ENCODE peak calls at places on chromosome 12, in four cellular contexts. V is GM23248, C is right lobe of liver, S is neuronal stem cell. W is an unnamed sample. For H3K27me3 and H3K4me1, the result is how much of the 10 kb centered on the place peaks cover.

GRCh38 chr12:114841557-114842251 is 157.7 kb upstream of the TBX3 start:
- DNase-seq in C (no peak), V (no peak), S (no peak), W (no peak)

GRCh38 chr12:113926792-113927191 is 39.3 kb downstream of the RBM19 start:
- DNase-seq in V (no peak), C (no peak), S (no peak), W (no peak)

GRCh38 chr12:810635-811415 is 58.4 kb downstream of the WNK1 start:
- DNase-seq in C (no peak), V (peak), S (no peak), W (no peak)

GRCh38 chr12:86234309-86234708 is 21.9 kb downstream of the MGAT4C start:
- DNase-seq in V (no peak), C (no peak), S (no peak), W (no peak)

GRCh38 chr12:124620606-124621295 is 53.3 kb upstream of the NCOR2 start:
- DNase-seq in V (peak), C (no peak), S (no peak), W (no peak)

GRCh38 chr12:122834229-122834920 is 882 bp upstream of the HIP1R start:
- DNase-seq in S (peak), V (peak), C (no peak), W (no peak)

GRCh38 chr12:45583011-45583657 is 146.4 kb upstream of the ARID2 start:
- DNase-seq in V (peak), C (no peak), S (no peak), W (no peak)

GRCh38 chr12:65093571-65093970 is 27.5 kb downstream of the WIF1 start:
- DNase-seq in C (no peak), V (no peak), S (no peak), W (no peak)

GRCh38 chr12:100668939-100669536 is 95.6 kb downstream of the GAS2L3 start:
- DNase-seq in S (peak), C (peak), V (peak), W (peak)

GRCh38 chr12:68480526-68480925 is 130.2 kb upstream of the RAP1B start:
- DNase-seq in V (no peak), C (no peak), S (no peak), W (no peak)

GRCh38 chr12:124125472-124125871 is 152.5 kb downstream of the ZNF664 start:
- DNase-seq in C (no peak), V (no peak), S (no peak), W (no peak)

GRCh38 chr12:58765076-58765475 is 155.2 kb downstream of the LRIG3 start:
- DNase-seq in S (no peak), C (no peak), V (no peak), W (no peak)

GRCh38 chr12:1837541-1838206 is 17.3 kb downstream of the LRTM2 start:
- DNase-seq in C (peak), S (no peak), V (no peak), W (no peak)

GRCh38 chr12:32450768-32451167 is 51.4 kb downstream of the FGD4 start:
- DNase-seq in C (no peak), S (no peak), V (no peak), W (no peak)

GRCh38 chr12:100141666-100141997 is 1.0 kb downstream of the BLTP3B start:
- DNase-seq in S (no peak), V (peak), C (no peak), W (no peak)

GRCh38 chr12:108821407-108822397 is 35.7 kb downstream of the SSH1 start:
- DNase-seq in C (no peak), S (no peak), V (peak), W (no peak)

GRCh38 chr12:103833891-103834290 is 7.1 kb downstream of the NT5DC3 start:
- DNase-seq in V (peak), S (no peak), C (no peak), W (no peak)

GRCh38 chr12:95262808-95263207 is 45.2 kb downstream of the VEZT start:
- DNase-seq in V (no peak), S (no peak), C (no peak), W (no peak)

GRCh38 chr12:102957339-102958050 is at the start of gene ASCL1:
- DNase-seq in C (no peak), V (peak), S (no peak), W (no peak)

GRCh38 chr12:116427200-116427932 is 131.8 kb upstream of the MAP1LC3B2 start:
- DNase-seq in S (no peak), C (no peak), V (peak), W (no peak)

GRCh38 chr12:47868041-47868440 is 36.8 kb downstream of the VDR start:
- DNase-seq in V (no peak), S (no peak), C (no peak), W (no peak)

GRCh38 chr12:93784339-93785086 is 107.3 kb downstream of the CRADD start:
- DNase-seq in S (no peak), C (no peak), V (peak), W (peak)

GRCh38 chr12:116040412-116040811 is 237.1 kb downstream of the MED13L start:
- DNase-seq in V (peak), S (no peak), C (no peak), W (no peak)

GRCh38 chr12:107368586-107368985 is 275.2 kb upstream of the CRY1 start:
- DNase-seq in C (no peak), S (no peak), V (no peak), W (no peak)

GRCh38 chr12:110546339-110546738 is 36.8 kb downstream of the PPTC7 start:
- DNase-seq in S (no peak), C (no peak), V (peak), W (no peak)

GRCh38 chr12:129961111-129961510 is 57.3 kb upstream of the TMEM132D start:
- DNase-seq in V (peak), C (no peak), S (no peak), W (no peak)

GRCh38 chr12:129961856-129962255 is 58.0 kb upstream of the TMEM132D start:
- DNase-seq in S (no peak), C (no peak), V (no peak), W (no peak)

GRCh38 chr12:129964300-129964699 is 60.5 kb upstream of the TMEM132D start:
- DNase-seq in C (no peak), V (no peak), S (no peak), W (no peak)

GRCh38 chr12:129964826-129965457 is 61.1 kb upstream of the TMEM132D start:
- DNase-seq in S (no peak), C (no peak), V (no peak), W (no peak)

DNA sequence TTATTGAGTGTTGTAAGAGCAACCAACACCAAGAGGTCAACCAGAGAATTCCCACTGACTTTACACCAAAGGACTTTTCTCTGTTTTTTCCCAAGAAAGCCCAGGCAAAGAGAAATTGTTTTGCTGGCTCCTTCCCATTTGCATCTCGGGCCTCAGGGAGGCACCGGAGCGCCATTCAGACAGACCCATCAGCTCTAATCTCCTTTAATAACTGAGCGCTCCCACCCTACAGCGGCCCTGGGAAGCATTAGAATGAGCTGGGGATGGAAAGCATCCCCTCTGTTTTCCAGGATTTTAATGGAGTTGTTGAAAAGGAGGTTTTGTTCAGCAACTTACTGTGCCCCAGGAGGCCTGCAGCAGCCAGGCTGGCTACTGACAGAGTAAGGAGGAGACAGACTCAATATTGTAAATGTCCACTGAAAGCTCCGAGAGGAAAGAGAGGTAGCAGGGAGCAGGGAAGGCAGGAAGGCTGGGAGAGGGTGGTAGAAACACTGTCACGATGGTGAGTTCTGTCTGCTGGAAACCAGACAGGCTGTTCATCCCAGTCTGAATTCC is 62.3 kb upstream of the TMEM132D start:
- DNase-seq in C (no peak), S (no peak), V (no peak), W (no peak)
- H3K27ac ChIP-seq in C (no peak), S (no peak), V (no peak), W (no peak)

DNA sequence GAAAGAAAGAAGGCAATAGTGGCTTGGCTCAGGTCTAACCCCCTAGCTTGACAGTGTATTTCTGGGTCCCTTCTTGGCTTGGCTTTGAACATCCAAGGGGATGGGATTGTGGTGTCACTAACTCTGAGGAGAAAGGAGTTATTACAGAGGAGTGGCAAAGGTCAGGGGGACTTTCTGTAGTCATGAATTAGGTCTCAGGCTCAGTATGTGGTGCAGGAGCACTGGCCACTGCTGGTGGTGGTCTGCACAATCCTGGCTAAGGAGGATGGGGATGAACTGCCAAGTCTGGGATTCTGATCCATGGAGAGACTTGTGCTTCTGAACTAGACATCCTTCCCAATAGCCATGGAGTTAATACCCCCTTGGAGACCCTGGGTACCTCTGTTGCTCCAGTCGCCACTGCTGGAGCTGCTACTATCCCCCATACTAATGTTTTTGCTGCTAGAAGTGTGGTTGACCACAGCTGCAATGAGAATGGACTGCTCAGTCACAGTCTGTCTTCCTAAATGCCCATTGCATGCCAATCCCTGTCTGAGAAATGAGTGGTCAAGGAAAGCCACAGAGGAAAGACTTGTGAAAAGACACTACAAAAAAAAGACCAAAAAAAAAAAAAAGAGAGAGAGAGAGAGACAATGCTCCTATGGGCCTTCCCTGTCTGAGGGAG is 32.5 kb downstream of the KRT76 start:
- DNase-seq in S (no peak), C (no peak), V (no peak), W (no peak)
- H3K27me3 ChIP-seq in S (under half), C (under half), V (under half), W (half or more)

GRCh38 chr12:22994276-22994675 is 369.3 kb downstream of the ETNK1 start:
- DNase-seq in C (no peak), S (no peak), V (no peak), W (no peak)

GRCh38 chr12:22993639-22994038 is 368.7 kb downstream of the ETNK1 start:
- DNase-seq in C (no peak), S (no peak), V (no peak), W (no peak)

GRCh38 chr12:22986997-22987396 is 362.0 kb downstream of the ETNK1 start:
- DNase-seq in C (no peak), S (no peak), V (peak), W (no peak)

DNA sequence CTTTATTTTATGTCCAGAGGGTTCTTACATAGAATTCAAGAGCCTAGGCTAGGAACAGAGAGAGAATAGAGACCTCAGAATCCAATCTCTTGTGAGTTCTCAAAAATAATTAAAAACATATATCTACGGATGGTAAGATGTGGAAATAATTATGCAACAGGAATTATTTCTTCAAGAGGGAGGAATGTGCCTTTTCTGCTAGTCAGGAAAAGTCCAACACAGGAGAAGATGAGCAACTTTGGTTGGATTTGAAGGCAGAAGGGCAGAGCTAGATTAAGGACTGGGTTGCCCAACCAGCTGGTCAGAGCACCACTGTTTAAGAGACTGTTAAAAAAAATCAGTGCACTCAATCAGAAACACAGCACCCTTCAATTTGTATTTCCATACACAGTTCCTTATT is 365.5 kb downstream of the ETNK1 start:
- DNase-seq in V (peak), C (no peak), S (no peak), W (no peak)
- H3K4me1 ChIP-seq in V (under half), C (under half), S (under half), W (under half)

DNA sequence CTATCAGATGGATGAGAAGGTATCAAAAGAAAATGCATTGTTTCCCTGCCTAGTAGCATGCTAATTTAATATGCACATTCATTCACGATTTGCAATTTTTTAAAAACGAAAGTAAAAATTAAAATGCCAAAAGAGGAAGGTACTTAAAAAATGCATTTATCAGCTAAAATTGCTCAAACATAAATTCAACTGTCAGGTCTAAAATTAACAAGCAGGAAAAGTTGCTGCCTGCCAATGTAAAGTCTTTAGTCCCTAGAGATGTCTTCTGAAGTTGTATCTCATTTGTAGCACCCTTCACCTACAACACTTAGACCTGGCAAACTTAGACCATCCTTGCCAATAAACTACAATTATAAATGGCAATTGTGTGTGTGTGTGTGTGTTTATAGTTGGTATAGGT is 7.8 kb downstream of the ATF7 start:
- DNase-seq in V (peak), C (no peak), S (no peak), W (no peak)
- H3K27ac ChIP-seq in V (peak), C (peak), S (no peak), W (peak)

GRCh38 chr12:55396326-55396725 is 4.0 kb upstream of the OR6C65 start:
- DNase-seq in S (no peak), C (no peak), V (no peak), W (no peak)
- H3K27me3 ChIP-seq in S (under half), C (under half), V (under half), W (under half)